ENCODE peak calls at places on chromosomes 7 and 10, in five cellular contexts. J is K562, D is SK-N-SH, B is H1, G is GM12878. E is an unnamed sample.

GRCh38 chr10:126634347-126634746 is 36.1 kb downstream of the C10orf90 start:
- DNase-seq in J (no peak), B (no peak), G (no peak), D (no peak), E (no peak)

GRCh38 chr10:48467669-48468068 is 137.2 kb downstream of the ARHGAP22 start:
- DNase-seq in J (peak; percentile 59), D (no peak), B (no peak), G (no peak), E (no peak)

GRCh38 chr7:75638607-75639070 is 100.1 kb downstream of the HIP1 start:
- DNase-seq in B (no peak), J (no peak), G (no peak), D (peak; percentile 92), E (no peak)

GRCh38 chr10:117374506-117375359 is 507 bp downstream of the PDZD8 start:
- DNase-seq in D (peak; percentile 54), B (no peak), J (peak; percentile 41), G (no peak), E (no peak)

GRCh38 chr10:125209591-125210373 is 49.4 kb upstream of the CTBP2 start:
- DNase-seq in J (no peak), G (no peak), D (no peak), B (no peak), E (no peak)

GRCh38 chr7:23941551-23941950 is 231.5 kb downstream of the STK31 start:
- DNase-seq in G (no peak), B (no peak), J (no peak), D (no peak), E (no peak)

GRCh38 chr7:92802398-92802797 is 34.0 kb downstream of the CDK6 start:
- DNase-seq in J (no peak), B (no peak), D (no peak), G (no peak), E (no peak)

GRCh38 chr7:85510287-85510686 is 323.4 kb upstream of the SEMA3D start:
- DNase-seq in G (no peak), B (no peak), J (no peak), D (peak; percentile 15), E (no peak)

GRCh38 chr10:51201947-51202346 is 127.7 kb downstream of the PRKG1 start:
- DNase-seq in D (no peak), G (no peak), J (no peak), B (no peak), E (no peak)

GRCh38 chr10:8817303-8817702 is 762.8 kb downstream of the GATA3 start:
- DNase-seq in B (no peak), G (no peak), J (no peak), D (peak; percentile 8), E (no peak)

GRCh38 chr10:49056356-49056755 is 59.0 kb downstream of the VSTM4 start:
- DNase-seq in J (no peak), G (no peak), D (no peak), B (no peak), E (no peak)

GRCh38 chr7:19051767-19052375 is 65.6 kb downstream of the TWIST1 start:
- DNase-seq in J (peak; percentile 33), D (peak; percentile 37), G (no peak), B (no peak), E (peak; percentile 6)

GRCh38 chr10:128063736-128064614 is 62.2 kb downstream of the MKI67 start:
- DNase-seq in G (no peak), J (no peak), D (no peak), B (no peak), E (peak; percentile 58)

GRCh38 chr7:156014201-156014600 is 201.9 kb upstream of the SHH start:
- DNase-seq in B (no peak), D (no peak), J (no peak), G (no peak), E (no peak)

GRCh38 chr7:36132025-36132424 is 21.0 kb upstream of the EEPD1 start:
- DNase-seq in B (no peak), D (no peak), G (no peak), J (no peak), E (no peak)

GRCh38 chr7:141231018-141231792 is 157.3 kb downstream of the TMEM178B start:
- DNase-seq in D (peak; percentile 72), G (no peak), J (peak; percentile 30), B (peak; percentile 34), E (no peak)

GRCh38 chr10:133260895-133261725 is 15.6 kb downstream of the ADAM8 start:
- DNase-seq in G (no peak), J (peak; percentile 66), B (no peak), D (peak; percentile 83), E (no peak)

GRCh38 chr7:18890885-18891621 is 226.4 kb downstream of the TWIST1 start:
- DNase-seq in J (no peak), D (no peak), G (no peak), B (no peak), E (no peak)

GRCh38 chr10:44581996-44582395 is 197.1 kb upstream of the CXCL12 start:
- DNase-seq in B (no peak), G (no peak), D (no peak), J (no peak), E (no peak)

GRCh38 chr10:69089638-69090599 is 2.0 kb downstream of the SRGN start:
- DNase-seq in J (peak; percentile 67), B (no peak), G (peak; percentile 65), D (no peak), E (peak; percentile 71)
- TF ChIP-seq GABPA in J (no peak), B (no peak), G (no peak), D (no peak), E (no peak)

DNA sequence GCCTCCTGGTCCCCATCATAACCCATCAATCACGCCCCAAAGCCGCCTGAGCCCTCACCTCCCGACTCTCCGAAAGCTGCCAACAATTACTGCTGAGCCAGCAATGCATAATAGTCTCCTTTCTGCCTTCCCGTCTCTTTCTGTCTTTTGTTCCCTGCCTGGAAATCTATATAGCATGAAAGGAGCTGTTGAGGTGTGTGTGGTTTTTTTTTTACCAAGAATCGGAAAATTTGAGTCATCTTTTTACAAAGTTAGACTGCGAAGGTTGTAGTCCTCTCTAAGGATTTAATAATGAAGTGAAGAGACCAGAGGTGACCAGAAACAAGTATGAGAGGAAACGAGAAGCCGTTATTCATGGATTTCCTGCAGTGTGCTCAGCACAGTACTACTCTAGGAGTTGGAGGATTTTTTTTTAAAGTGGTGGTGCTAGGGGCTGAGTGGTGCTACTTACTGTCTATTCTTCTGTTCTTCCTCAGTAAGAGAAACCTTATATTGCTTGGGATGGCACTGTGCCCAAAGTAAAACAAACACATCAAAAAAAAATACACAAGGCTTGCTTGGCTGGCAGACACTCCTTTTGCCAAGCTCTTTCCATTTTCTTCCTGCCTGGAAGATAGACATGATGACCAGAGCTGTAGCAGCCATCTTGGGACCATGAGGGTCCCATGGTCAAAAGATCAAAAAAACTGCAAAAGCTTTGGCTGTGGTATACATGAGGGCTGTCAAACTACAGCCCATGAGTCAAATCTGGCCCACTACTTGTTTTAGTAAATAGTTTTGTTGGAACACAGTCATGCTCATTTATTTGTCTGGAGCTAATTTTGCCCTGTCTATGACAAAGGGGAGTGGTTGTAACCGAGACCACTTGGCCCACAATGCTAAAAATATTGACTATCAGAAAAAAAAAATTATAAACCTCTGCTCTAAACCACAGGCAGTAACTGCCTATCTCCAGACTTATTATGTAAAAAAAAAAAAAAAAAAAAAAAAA is 37.3 kb downstream of the ASB13 start:
- DNase-seq in D (no peak), B (no peak), G (no peak), J (no peak), E (no peak)
- H3K27ac ChIP-seq in D (no peak overlapping the region), B (no peak overlapping the region), G (no peak overlapping the region), J (no peak overlapping the region), E (no peak overlapping the region)

DNA sequence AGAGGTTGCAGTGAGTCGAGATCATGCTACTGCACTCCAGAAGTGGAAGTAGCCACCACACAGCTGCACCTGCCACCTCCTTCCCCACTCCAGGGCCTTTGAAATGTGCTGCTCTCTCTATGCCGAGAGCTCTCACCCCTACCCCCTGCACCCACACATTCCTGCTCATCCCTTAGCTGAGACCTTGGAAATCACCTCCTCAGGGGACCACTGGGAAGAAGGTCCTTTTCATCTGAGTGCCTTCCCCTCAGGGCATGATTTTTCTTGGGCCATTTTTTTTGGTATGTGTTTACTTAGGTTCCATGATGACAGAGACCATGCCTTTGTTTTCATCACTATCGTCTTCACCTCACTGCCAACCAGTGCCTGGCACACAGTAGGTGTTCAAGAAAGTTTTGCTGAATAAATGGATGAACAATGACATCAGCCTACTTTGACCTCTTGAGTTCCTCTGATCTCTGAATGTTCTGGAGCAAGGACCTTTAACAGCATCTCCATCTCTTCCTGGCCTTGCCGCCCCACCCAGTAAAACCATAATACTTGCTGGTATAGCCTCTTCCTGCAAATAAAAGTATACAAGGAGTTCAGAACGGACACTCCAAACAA is 166.6 kb upstream of the KLF14 start:
- DNase-seq in J (no peak), D (no peak), B (no peak), G (no peak), E (no peak)
- TF ChIP-seq POLR2AphosphoS5 in J (no peak), D (no peak), B (no peak), G (no peak), E (no peak)

GRCh38 chr10:14815681-14816080 is 22.2 kb downstream of the CDNF start:
- DNase-seq in B (no peak), D (no peak), J (no peak), G (no peak), E (no peak)

GRCh38 chr10:14806318-14806717 is 31.5 kb downstream of the CDNF start:
- DNase-seq in D (no peak), B (no peak), J (no peak), G (no peak), E (no peak)

GRCh38 chr10:14810969-14811953 is 26.6 kb downstream of the CDNF start:
- DNase-seq in B (no peak), G (no peak), J (no peak), D (no peak), E (no peak)

DNA sequence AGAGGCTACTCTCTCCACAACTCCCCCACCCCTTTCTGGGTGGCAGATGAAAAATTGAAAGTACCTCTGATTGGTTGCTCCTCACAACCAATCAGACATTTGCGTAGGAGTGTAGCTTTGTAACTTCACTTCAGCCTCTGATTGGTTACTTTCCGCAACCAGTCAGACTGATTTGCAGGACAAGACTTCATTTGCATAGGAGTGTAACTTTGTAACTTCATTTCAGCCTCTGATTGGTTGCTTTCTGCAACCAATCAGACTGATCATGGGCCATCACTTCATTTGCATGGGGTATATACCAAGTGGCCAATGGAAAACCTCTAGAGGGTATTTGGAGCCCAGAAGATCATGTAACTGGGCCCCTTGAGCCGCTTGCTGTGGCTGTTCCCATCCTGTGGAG is 25.6 kb downstream of the CDNF start:
- DNase-seq in G (no peak), B (no peak), J (peak; percentile 37), D (no peak), E (no peak)
- TF ChIP-seq GABPA in G (no peak), B (no peak), J (no peak), D (no peak), E (no peak)

GRCh38 chr10:63414481-63415260 is 51.1 kb downstream of the JMJD1C start:
- DNase-seq in J (no peak), B (no peak), G (no peak), D (no peak), E (no peak)
- H3K27ac ChIP-seq in J (no peak overlapping the region), B (no peak overlapping the region), G (no peak overlapping the region), D (peak overlapping the region; percentile 52), E (no peak overlapping the region)

E was measured in HL-60.